ENCODE peak calls at places on chromosome 14, in eight cellular contexts. U is stimulated activated CD4-positive, alpha-beta T cell treated with anti-CD3 and anti-CD28 coated beads, TNF-alpha, amount 100 ng/mL, for 48 hours; F is NCI-H1436; B is epithelial cell of prostate; T is CD8-positive, alpha-beta memory T cell; E is islet precursor cell; L is anterior cingulate cortex; G is AG09309. Z is an unnamed sample.

GRCh38 chr14:75144944-75145343 is 18.1 kb upstream of the NEK9 start:
- DNase-seq in L (no peak), U (no peak), G (no peak), F (no peak), T (peak), B (no peak), E (no peak), Z (no peak)

GRCh38 chr14:68951051-68951797 is 27.9 kb downstream of the ACTN1 start:
- DNase-seq in F (no peak), G (peak), E (peak), U (no peak), L (peak), T (no peak), B (peak), Z (no peak)

GRCh38 chr14:77309122-77309521 is 11.6 kb downstream of the POMT2 start:
- DNase-seq in B (no peak), G (no peak), F (no peak), U (no peak), T (no peak), E (no peak), L (no peak), Z (no peak)

GRCh38 chr14:58656671-58657411 is 19.1 kb downstream of the DACT1 start:
- DNase-seq in F (no peak), L (no peak), B (no peak), T (no peak), U (no peak), G (no peak), E (no peak), Z (no peak)

GRCh38 chr14:22510527-22511110 is 78.4 kb downstream of the DAD1 start:
- DNase-seq in L (no peak), G (peak), T (no peak), U (no peak), B (no peak), F (no peak), E (no peak), Z (no peak)

GRCh38 chr14:28461379-28461778 is 305.2 kb upstream of the FOXG1 start:
- DNase-seq in G (no peak), U (no peak), F (no peak), B (no peak), T (no peak), E (no peak), L (no peak), Z (no peak)

GRCh38 chr14:103696466-103697071 is 18.7 kb downstream of the XRCC3 start:
- DNase-seq in U (no peak), F (no peak), G (no peak), B (no peak), T (no peak), E (peak), L (no peak), Z (no peak)

GRCh38 chr14:89040080-89040437 is 215.6 kb downstream of the TTC8 start:
- DNase-seq in E (no peak), T (no peak), L (no peak), U (no peak), F (no peak), G (no peak), B (no peak), Z (no peak)

GRCh38 chr14:90828642-90829487 is 12.6 kb upstream of the TTC7B start:
- DNase-seq in U (no peak), F (no peak), G (no peak), T (peak), L (no peak), B (no peak), E (peak), Z (peak)

GRCh38 chr14:90677484-90678045 is 138.7 kb downstream of the TTC7B start:
- DNase-seq in G (no peak), B (no peak), U (no peak), T (peak), L (no peak), E (no peak), F (no peak), Z (no peak)

GRCh38 chr14:30214456-30215090 is 286.9 kb upstream of the PRKD1 start:
- DNase-seq in L (no peak), E (peak), G (no peak), F (peak), B (peak), T (no peak), U (no peak), Z (no peak)

GRCh38 chr14:34007902-34008301 is 57.0 kb upstream of the EGLN3 start:
- DNase-seq in B (no peak), G (no peak), L (no peak), U (no peak), F (no peak), E (no peak), T (no peak), Z (no peak)

GRCh38 chr14:104558231-104559042 is 21.1 kb upstream of the C14orf180 start:
- DNase-seq in F (no peak), E (no peak), U (no peak), T (no peak), B (no peak), L (no peak), G (no peak), Z (no peak)

GRCh38 chr14:106556665-106557289 is 1030.4 kb downstream of the TMEM121 start:
- DNase-seq in G (no peak), B (no peak), F (peak), U (peak), T (peak), E (no peak), L (no peak), Z (peak)